ENCODE peak calls at places on chromosomes 5 and 9, in nine cellular contexts. One of them, this sample, is unnamed.

GRCh38 chr5:133425764-133426738 is 186.3 kb downstream of the FSTL4 start:
- DNase-seq in spleen: no peak
- DNase-seq in testis: no peak
- DNase-seq in ovary: no peak
- DNase-seq in sigmoid colon: no peak
- DNase-seq in adrenal gland: no peak
- DNase-seq in uterus: no peak
- DNase-seq in Peyer's patch: no peak
- DNase-seq in heart left ventricle: no peak
- DNase-seq in this sample: no peak

GRCh38 chr5:3601929-3602712 is 6.5 kb downstream of the IRX1 start:
- DNase-seq in spleen: peak
- DNase-seq in testis: no peak
- DNase-seq in ovary: no peak
- DNase-seq in sigmoid colon: no peak
- DNase-seq in adrenal gland: no peak
- DNase-seq in uterus: no peak
- DNase-seq in Peyer's patch: peak
- DNase-seq in heart left ventricle: no peak
- DNase-seq in this sample: no peak

GRCh38 chr9:90053027-90053426 is 448.2 kb downstream of the GADD45G start:
- DNase-seq in spleen: no peak
- DNase-seq in testis: peak
- DNase-seq in ovary: no peak
- DNase-seq in sigmoid colon: no peak
- DNase-seq in adrenal gland: no peak
- DNase-seq in uterus: no peak
- DNase-seq in Peyer's patch: no peak
- DNase-seq in heart left ventricle: no peak
- DNase-seq in this sample: no peak

GRCh38 chr5:141490271-141490670 is 1.4 kb downstream of the PCDHGC5 start:
- DNase-seq in spleen: no peak
- DNase-seq in testis: no peak
- DNase-seq in ovary: no peak
- DNase-seq in sigmoid colon: no peak
- DNase-seq in adrenal gland: no peak
- DNase-seq in uterus: no peak
- DNase-seq in Peyer's patch: no peak
- DNase-seq in heart left ventricle: no peak
- DNase-seq in this sample: no peak

GRCh38 chr9:103942652-103943051 is 151.5 kb upstream of the SMC2 start:
- DNase-seq in spleen: no peak
- DNase-seq in testis: no peak
- DNase-seq in ovary: no peak
- DNase-seq in sigmoid colon: no peak
- DNase-seq in adrenal gland: no peak
- DNase-seq in uterus: no peak
- DNase-seq in Peyer's patch: no peak
- DNase-seq in heart left ventricle: no peak
- DNase-seq in this sample: no peak

GRCh38 chr5:120159155-120159554 is 304.9 kb upstream of the PRR16 start:
- DNase-seq in spleen: no peak
- DNase-seq in testis: no peak
- DNase-seq in ovary: no peak
- DNase-seq in sigmoid colon: no peak
- DNase-seq in adrenal gland: no peak
- DNase-seq in uterus: no peak
- DNase-seq in Peyer's patch: no peak
- DNase-seq in heart left ventricle: no peak
- DNase-seq in this sample: no peak

GRCh38 chr5:96155156-96155555 is 193.5 kb upstream of the ELL2 start:
- DNase-seq in spleen: no peak
- DNase-seq in testis: no peak
- DNase-seq in ovary: no peak
- DNase-seq in sigmoid colon: no peak
- DNase-seq in adrenal gland: no peak
- DNase-seq in uterus: no peak
- DNase-seq in Peyer's patch: no peak
- DNase-seq in heart left ventricle: no peak
- DNase-seq in this sample: no peak

GRCh38 chr5:157877821-157878220 is 18.9 kb upstream of the CLINT1 start:
- DNase-seq in spleen: no peak
- DNase-seq in testis: no peak
- DNase-seq in ovary: no peak
- DNase-seq in sigmoid colon: no peak
- DNase-seq in adrenal gland: no peak
- DNase-seq in uterus: no peak
- DNase-seq in Peyer's patch: no peak
- DNase-seq in heart left ventricle: no peak
- DNase-seq in this sample: no peak

GRCh38 chr5:5165541-5166002 is 25.4 kb downstream of the ADAMTS16 start:
- DNase-seq in spleen: no peak
- DNase-seq in testis: no peak
- DNase-seq in ovary: no peak
- DNase-seq in sigmoid colon: no peak
- DNase-seq in adrenal gland: no peak
- DNase-seq in uterus: no peak
- DNase-seq in Peyer's patch: no peak
- DNase-seq in heart left ventricle: no peak
- DNase-seq in this sample: no peak

GRCh38 chr5:131563434-131564228 is 71.4 kb downstream of the RAPGEF6 start:
- DNase-seq in spleen: no peak
- DNase-seq in testis: no peak
- DNase-seq in ovary: no peak
- DNase-seq in sigmoid colon: no peak
- DNase-seq in adrenal gland: no peak
- DNase-seq in uterus: no peak
- DNase-seq in Peyer's patch: no peak
- DNase-seq in heart left ventricle: no peak
- DNase-seq in this sample: no peak

GRCh38 chr5:163619951-163620350 is 114.5 kb downstream of the MAT2B start:
- DNase-seq in spleen: no peak
- DNase-seq in testis: no peak
- DNase-seq in ovary: no peak
- DNase-seq in sigmoid colon: no peak
- DNase-seq in adrenal gland: no peak
- DNase-seq in uterus: no peak
- DNase-seq in Peyer's patch: no peak
- DNase-seq in heart left ventricle: no peak
- DNase-seq in this sample: no peak

GRCh38 chr9:70106571-70106970 is 62.9 kb downstream of the MAMDC2 start:
- DNase-seq in spleen: no peak
- DNase-seq in testis: peak
- DNase-seq in ovary: no peak
- DNase-seq in sigmoid colon: no peak
- DNase-seq in adrenal gland: no peak
- DNase-seq in uterus: no peak
- DNase-seq in Peyer's patch: no peak
- DNase-seq in heart left ventricle: no peak
- DNase-seq in this sample: no peak

GRCh38 chr5:178291161-178291561 is 58.6 kb upstream of the PHYKPL start:
- DNase-seq in spleen: peak
- DNase-seq in testis: no peak
- DNase-seq in ovary: no peak
- DNase-seq in sigmoid colon: peak
- DNase-seq in adrenal gland: no peak
- DNase-seq in uterus: no peak
- DNase-seq in Peyer's patch: no peak
- DNase-seq in heart left ventricle: peak
- DNase-seq in this sample: no peak

GRCh38 chr9:15157371-15157770 is 149.6 kb downstream of the TTC39B start:
- DNase-seq in spleen: no peak
- DNase-seq in testis: no peak
- DNase-seq in ovary: no peak
- DNase-seq in sigmoid colon: no peak
- DNase-seq in adrenal gland: no peak
- DNase-seq in uterus: no peak
- DNase-seq in Peyer's patch: no peak
- DNase-seq in heart left ventricle: no peak
- DNase-seq in this sample: no peak

GRCh38 chr5:4017076-4017803 is 421.6 kb downstream of the IRX1 start:
- DNase-seq in spleen: no peak
- DNase-seq in testis: no peak
- DNase-seq in ovary: no peak
- DNase-seq in sigmoid colon: no peak
- DNase-seq in adrenal gland: no peak
- DNase-seq in uterus: no peak
- DNase-seq in Peyer's patch: no peak
- DNase-seq in heart left ventricle: no peak
- DNase-seq in this sample: no peak

GRCh38 chr5:147472669-147473131 is 37.2 kb downstream of the DPYSL3 start:
- DNase-seq in spleen: no peak
- DNase-seq in testis: no peak
- DNase-seq in ovary: no peak
- DNase-seq in sigmoid colon: no peak
- DNase-seq in adrenal gland: no peak
- DNase-seq in uterus: no peak
- DNase-seq in Peyer's patch: no peak
- DNase-seq in heart left ventricle: no peak
- DNase-seq in this sample: no peak

GRCh38 chr9:73446306-73446705 is 294.6 kb downstream of the ANXA1 start:
- DNase-seq in spleen: no peak
- DNase-seq in testis: no peak
- DNase-seq in ovary: no peak
- DNase-seq in sigmoid colon: no peak
- DNase-seq in adrenal gland: no peak
- DNase-seq in uterus: no peak
- DNase-seq in Peyer's patch: no peak
- DNase-seq in heart left ventricle: no peak
- DNase-seq in this sample: no peak
- H3K4me3 ChIP-seq in spleen: no peak
- H3K4me3 ChIP-seq in testis: no peak
- H3K4me3 ChIP-seq in ovary: no peak
- H3K4me3 ChIP-seq in sigmoid colon: no peak
- H3K4me3 ChIP-seq in adrenal gland: no peak
- H3K4me3 ChIP-seq in uterus: no peak
- H3K4me3 ChIP-seq in Peyer's patch: no peak
- H3K4me3 ChIP-seq in heart left ventricle: peak
- H3K4me3 ChIP-seq in this sample: no peak

DNA sequence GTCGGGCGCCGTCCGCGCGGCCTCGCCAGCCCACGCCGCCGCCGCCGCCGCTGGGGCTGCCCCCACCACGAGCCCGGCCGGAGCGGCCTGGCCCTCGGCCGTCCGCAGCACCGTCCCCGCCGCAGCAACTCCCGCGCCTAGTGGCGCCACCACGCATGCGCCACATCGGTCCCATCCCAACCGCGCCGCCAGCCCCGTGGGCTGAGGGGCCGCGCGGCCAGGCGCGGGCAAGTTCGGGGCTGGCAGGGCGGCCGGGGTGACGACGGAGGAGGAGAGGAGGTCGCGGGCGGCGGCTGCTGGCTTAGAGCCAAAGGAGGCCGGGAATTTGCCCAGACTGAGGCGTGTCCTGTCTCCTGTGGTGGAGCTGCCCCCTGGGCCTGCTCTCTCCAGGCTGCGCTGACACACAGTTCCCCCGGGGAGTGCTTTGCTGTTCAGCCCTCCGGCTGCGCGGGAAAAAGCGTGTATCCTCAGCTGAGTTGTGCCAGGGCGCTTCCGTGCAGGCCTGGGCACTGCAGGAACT is at the start of gene TUSC1:
- DNase-seq in spleen: peak
- DNase-seq in testis: peak
- DNase-seq in ovary: peak
- DNase-seq in sigmoid colon: peak
- DNase-seq in adrenal gland: peak
- DNase-seq in uterus: peak
- DNase-seq in Peyer's patch: peak
- DNase-seq in heart left ventricle: peak
- DNase-seq in this sample: peak
- TF ChIP-seq POLR2A in spleen: no peak
- TF ChIP-seq POLR2A in testis: no peak
- TF ChIP-seq POLR2A in ovary: peak
- TF ChIP-seq POLR2A in sigmoid colon: no peak
- TF ChIP-seq POLR2A in adrenal gland: peak
- TF ChIP-seq POLR2A in uterus: peak
- TF ChIP-seq POLR2A in Peyer's patch: no peak
- TF ChIP-seq POLR2A in heart left ventricle: no peak
- TF ChIP-seq POLR2A in this sample: no peak

GRCh38 chr9:95874989-95875304 is 544 bp upstream of the ERCC6L2 start:
- DNase-seq in spleen: peak
- DNase-seq in testis: peak
- DNase-seq in ovary: peak
- DNase-seq in sigmoid colon: peak
- DNase-seq in adrenal gland: peak
- DNase-seq in uterus: peak
- DNase-seq in Peyer's patch: peak
- DNase-seq in heart left ventricle: peak
- DNase-seq in this sample: no peak

GRCh38 chr9:95876595-95876994 is 1.1 kb downstream of the ERCC6L2 start:
- DNase-seq in spleen: no peak
- DNase-seq in testis: no peak
- DNase-seq in ovary: no peak
- DNase-seq in sigmoid colon: no peak
- DNase-seq in adrenal gland: no peak
- DNase-seq in uterus: no peak
- DNase-seq in Peyer's patch: no peak
- DNase-seq in heart left ventricle: no peak
- DNase-seq in this sample: no peak

GRCh38 chr9:95875305-95876137 is at the start of gene ERCC6L2:
- DNase-seq in spleen: peak
- DNase-seq in testis: peak
- DNase-seq in ovary: peak
- DNase-seq in sigmoid colon: peak
- DNase-seq in adrenal gland: peak
- DNase-seq in uterus: peak
- DNase-seq in Peyer's patch: peak
- DNase-seq in heart left ventricle: peak
- DNase-seq in this sample: peak

GRCh38 chr9:95874303-95874988 is 1.0 kb upstream of the ERCC6L2 start:
- DNase-seq in spleen: no peak
- DNase-seq in testis: no peak
- DNase-seq in ovary: no peak
- DNase-seq in sigmoid colon: no peak
- DNase-seq in adrenal gland: peak
- DNase-seq in uterus: no peak
- DNase-seq in Peyer's patch: no peak
- DNase-seq in heart left ventricle: no peak
- DNase-seq in this sample: no peak

GRCh38 chr9:95876138-95876444 is 600 bp downstream of the ERCC6L2 start:
- DNase-seq in spleen: no peak
- DNase-seq in testis: no peak
- DNase-seq in ovary: no peak
- DNase-seq in sigmoid colon: no peak
- DNase-seq in adrenal gland: no peak
- DNase-seq in uterus: no peak
- DNase-seq in Peyer's patch: no peak
- DNase-seq in heart left ventricle: no peak
- DNase-seq in this sample: no peak
- H3K4me3 ChIP-seq in spleen: no peak
- H3K4me3 ChIP-seq in testis: no peak
- H3K4me3 ChIP-seq in ovary: no peak
- H3K4me3 ChIP-seq in sigmoid colon: no peak
- H3K4me3 ChIP-seq in adrenal gland: no peak
- H3K4me3 ChIP-seq in uterus: no peak
- H3K4me3 ChIP-seq in Peyer's patch: no peak
- H3K4me3 ChIP-seq in heart left ventricle: peak
- H3K4me3 ChIP-seq in this sample: peak

DNA sequence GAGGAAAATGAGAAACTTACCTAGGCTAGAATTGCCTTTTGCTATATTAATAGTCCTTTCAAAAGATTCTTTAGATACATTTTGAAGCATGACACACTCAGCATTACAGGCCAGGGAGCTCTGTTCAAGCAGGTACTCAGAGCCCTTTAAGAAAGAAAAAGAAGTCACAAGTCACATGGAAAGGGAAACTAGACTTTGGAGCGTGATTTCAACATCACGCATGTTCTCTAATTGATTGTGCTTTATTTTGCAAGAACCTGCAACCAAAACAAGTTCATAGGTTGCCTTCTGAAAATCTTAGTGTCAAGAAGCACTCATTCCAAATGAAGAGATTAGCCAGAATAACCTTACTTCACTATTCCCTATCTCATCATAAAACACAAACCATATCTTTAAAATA is 103.8 kb downstream of the MPDZ start:
- DNase-seq in spleen: no peak
- DNase-seq in testis: no peak
- DNase-seq in ovary: no peak
- DNase-seq in sigmoid colon: no peak
- DNase-seq in adrenal gland: no peak
- DNase-seq in uterus: no peak
- DNase-seq in Peyer's patch: no peak
- DNase-seq in heart left ventricle: no peak
- DNase-seq in this sample: no peak
- TF ChIP-seq POLR2A in spleen: no peak
- TF ChIP-seq POLR2A in testis: no peak
- TF ChIP-seq POLR2A in ovary: no peak
- TF ChIP-seq POLR2A in sigmoid colon: no peak
- TF ChIP-seq POLR2A in adrenal gland: no peak
- TF ChIP-seq POLR2A in uterus: no peak
- TF ChIP-seq POLR2A in Peyer's patch: no peak
- TF ChIP-seq POLR2A in heart left ventricle: no peak
- TF ChIP-seq POLR2A in this sample: no peak

This sample was measured in endothelial cell of umbilical vein.